ENCODE peak calls at places on chromosomes 11 and 22, in six cellular contexts. P, A, I, J, S and K are unnamed samples.

GRCh38 chr22:26079009-26079408 is 90.3 kb upstream of the SEZ6L start:
- DNase-seq in I (no peak), S (no peak), P (no peak), A (no peak), J (no peak), K (no peak)

GRCh38 chr22:22710719-22711531 is 66.5 kb downstream of the GGTLC2 start:
- DNase-seq in I (peak; percentile 88), P (peak; percentile 59), J (peak; percentile 30), S (peak; percentile 58), A (peak; percentile 16), K (peak; percentile 29)

GRCh38 chr11:3147626-3148025 is 17.5 kb downstream of the OSBPL5 start:
- DNase-seq in P (no peak), S (no peak), A (no peak), I (no peak), J (no peak), K (no peak)

GRCh38 chr11:67351275-67352005 is 1.9 kb downstream of the POLD4 start:
- DNase-seq in P (peak; percentile 44), J (peak; percentile 40), S (peak; percentile 88), I (no peak), A (no peak), K (no peak)

GRCh38 chr22:50140615-50141014 is 29.9 kb upstream of the PANX2 start:
- DNase-seq in J (no peak), I (no peak), S (no peak), P (no peak), A (no peak), K (no peak)

GRCh38 chr22:45344339-45344738 is 34.6 kb downstream of the FAM118A start:
- DNase-seq in I (no peak), J (no peak), P (no peak), S (peak; percentile 34), A (no peak), K (no peak)

GRCh38 chr22:45322873-45323525 is 13.3 kb downstream of the FAM118A start:
- DNase-seq in I (no peak), S (no peak), J (no peak), A (no peak), P (no peak), K (no peak)

GRCh38 chr11:33656768-33657167 is 43.9 kb downstream of the C11orf91 start:
- DNase-seq in J (no peak), A (no peak), P (no peak), S (no peak), I (no peak), K (no peak)

GRCh38 chr11:65903715-65904114 is 3.5 kb upstream of the FOSL1 start:
- DNase-seq in I (peak; percentile 13), J (no peak), A (no peak), S (no peak), P (no peak), K (no peak)

GRCh38 chr22:35882226-35883027 is 146.2 kb downstream of the RBFOX2 start:
- DNase-seq in S (peak; percentile 36), A (no peak), I (no peak), J (no peak), P (no peak), K (no peak)